ENCODE peak calls at places on chromosomes 1 and 21, in eight cellular contexts. One of them, this sample, is unnamed.

GRCh38 chr1:62536865-62537264 is 60.5 kb upstream of the ANGPTL3 start:
- DNase-seq in sigmoid colon: no peak
- DNase-seq in stomach: no peak
- DNase-seq in GM23338: peak; percentile 43
- DNase-seq in GM12878: no peak
- DNase-seq in suprapubic skin: no peak
- DNase-seq in K562: no peak
- DNase-seq in spleen: no peak
- DNase-seq in this sample: no peak

GRCh38 chr1:112114540-112114939 is 125.1 kb upstream of the KCND3 start:
- DNase-seq in K562: peak; percentile 9
- DNase-seq in GM12878: no peak
- DNase-seq in spleen: no peak
- DNase-seq in sigmoid colon: no peak
- DNase-seq in stomach: no peak
- DNase-seq in suprapubic skin: no peak
- DNase-seq in GM23338: peak; percentile 13
- DNase-seq in this sample: no peak

GRCh38 chr1:178599745-178600144 is 86.8 kb downstream of the TEX35 start:
- DNase-seq in GM23338: no peak
- DNase-seq in sigmoid colon: no peak
- DNase-seq in stomach: no peak
- DNase-seq in GM12878: no peak
- DNase-seq in suprapubic skin: no peak
- DNase-seq in spleen: no peak
- DNase-seq in K562: no peak
- DNase-seq in this sample: no peak

GRCh38 chr1:205610781-205611473 is 20.9 kb downstream of the ELK4 start:
- DNase-seq in spleen: no peak
- DNase-seq in GM23338: no peak
- DNase-seq in GM12878: no peak
- DNase-seq in suprapubic skin: no peak
- DNase-seq in K562: no peak
- DNase-seq in sigmoid colon: no peak
- DNase-seq in stomach: no peak
- DNase-seq in this sample: no peak

GRCh38 chr1:28130901-28131300 is 42.5 kb upstream of the EYA3 start:
- DNase-seq in suprapubic skin: no peak
- DNase-seq in sigmoid colon: no peak
- DNase-seq in K562: no peak
- DNase-seq in spleen: no peak
- DNase-seq in GM23338: no peak
- DNase-seq in GM12878: no peak
- DNase-seq in stomach: no peak
- DNase-seq in this sample: no peak

GRCh38 chr1:112704908-112705627 is 1.9 kb downstream of the RHOC start:
- DNase-seq in suprapubic skin: peak; percentile 91
- DNase-seq in stomach: peak; percentile 75
- DNase-seq in spleen: peak; percentile 89
- DNase-seq in GM12878: peak; percentile 83
- DNase-seq in sigmoid colon: peak; percentile 97
- DNase-seq in GM23338: peak; percentile 99
- DNase-seq in K562: peak; percentile 99
- DNase-seq in this sample: peak; percentile 95

GRCh38 chr1:208167229-208167869 is 76.8 kb downstream of the PLXNA2 start:
- DNase-seq in suprapubic skin: no peak
- DNase-seq in spleen: no peak
- DNase-seq in K562: no peak
- DNase-seq in GM12878: no peak
- DNase-seq in sigmoid colon: no peak
- DNase-seq in GM23338: no peak
- DNase-seq in stomach: no peak
- DNase-seq in this sample: no peak

GRCh38 chr1:209871430-209871829 is 43.7 kb downstream of the UTP25 start:
- DNase-seq in suprapubic skin: no peak
- DNase-seq in sigmoid colon: no peak
- DNase-seq in GM12878: no peak
- DNase-seq in spleen: no peak
- DNase-seq in K562: no peak
- DNase-seq in stomach: no peak
- DNase-seq in GM23338: no peak
- DNase-seq in this sample: no peak

GRCh38 chr1:56284933-56285332 is 294.4 kb downstream of the PLPP3 start:
- DNase-seq in suprapubic skin: no peak
- DNase-seq in sigmoid colon: peak; percentile 68
- DNase-seq in GM12878: no peak
- DNase-seq in stomach: no peak
- DNase-seq in GM23338: peak; percentile 17
- DNase-seq in spleen: no peak
- DNase-seq in K562: no peak
- DNase-seq in this sample: no peak

GRCh38 chr21:17466166-17466565 is 46.7 kb upstream of the CXADR start:
- DNase-seq in K562: peak; percentile 6
- DNase-seq in GM12878: no peak
- DNase-seq in GM23338: no peak
- DNase-seq in stomach: peak; percentile 41
- DNase-seq in sigmoid colon: no peak
- DNase-seq in suprapubic skin: no peak
- DNase-seq in spleen: no peak
- DNase-seq in this sample: no peak

GRCh38 chr21:33067045-33067444 is 2.9 kb upstream of the OLIG1 start:
- DNase-seq in spleen: no peak
- DNase-seq in stomach: no peak
- DNase-seq in GM23338: no peak
- DNase-seq in sigmoid colon: no peak
- DNase-seq in GM12878: no peak
- DNase-seq in suprapubic skin: no peak
- DNase-seq in K562: no peak
- DNase-seq in this sample: no peak

GRCh38 chr1:175314300-175314699 is 121.7 kb upstream of the KIAA0040 start:
- DNase-seq in sigmoid colon: no peak
- DNase-seq in stomach: no peak
- DNase-seq in K562: no peak
- DNase-seq in GM12878: no peak
- DNase-seq in suprapubic skin: no peak
- DNase-seq in spleen: no peak
- DNase-seq in GM23338: no peak
- DNase-seq in this sample: peak; percentile 9

GRCh38 chr21:45304161-45304830 is 16.6 kb upstream of the POFUT2 start:
- DNase-seq in stomach: no peak
- DNase-seq in suprapubic skin: no peak
- DNase-seq in K562: no peak
- DNase-seq in sigmoid colon: no peak
- DNase-seq in GM12878: no peak
- DNase-seq in spleen: peak; percentile 58
- DNase-seq in GM23338: no peak
- DNase-seq in this sample: no peak

GRCh38 chr1:54627181-54627580 is 3.9 kb upstream of the FAM151A start:
- DNase-seq in K562: no peak
- DNase-seq in GM12878: no peak
- DNase-seq in sigmoid colon: no peak
- DNase-seq in suprapubic skin: no peak
- DNase-seq in GM23338: no peak
- DNase-seq in spleen: no peak
- DNase-seq in stomach: no peak
- DNase-seq in this sample: no peak

GRCh38 chr1:163231385-163231784 is 28.7 kb upstream of the RGS5 start:
- DNase-seq in GM23338: no peak
- DNase-seq in K562: no peak
- DNase-seq in GM12878: no peak
- DNase-seq in suprapubic skin: no peak
- DNase-seq in sigmoid colon: no peak
- DNase-seq in spleen: no peak
- DNase-seq in stomach: no peak
- DNase-seq in this sample: no peak

GRCh38 chr1:115193026-115193425 is 103.7 kb upstream of the TSPAN2 start:
- DNase-seq in GM12878: no peak
- DNase-seq in suprapubic skin: no peak
- DNase-seq in spleen: no peak
- DNase-seq in GM23338: no peak
- DNase-seq in stomach: no peak
- DNase-seq in K562: no peak
- DNase-seq in sigmoid colon: no peak
- DNase-seq in this sample: no peak

GRCh38 chr1:31931241-31932225 is 6.6 kb downstream of the PTP4A2 start:
- DNase-seq in spleen: no peak
- DNase-seq in suprapubic skin: no peak
- DNase-seq in sigmoid colon: no peak
- DNase-seq in K562: peak; percentile 61
- DNase-seq in stomach: no peak
- DNase-seq in GM12878: no peak
- DNase-seq in GM23338: peak; percentile 37
- DNase-seq in this sample: no peak

GRCh38 chr1:198125995-198126758 is 30.6 kb upstream of the NEK7 start:
- DNase-seq in stomach: no peak
- DNase-seq in suprapubic skin: no peak
- DNase-seq in GM12878: no peak
- DNase-seq in sigmoid colon: no peak
- DNase-seq in GM23338: no peak
- DNase-seq in K562: no peak
- DNase-seq in spleen: no peak
- DNase-seq in this sample: no peak

GRCh38 chr1:76314730-76315129 is 240.2 kb downstream of the ST6GALNAC3 start:
- DNase-seq in spleen: no peak
- DNase-seq in suprapubic skin: no peak
- DNase-seq in sigmoid colon: no peak
- DNase-seq in K562: no peak
- DNase-seq in GM23338: no peak
- DNase-seq in stomach: no peak
- DNase-seq in GM12878: no peak
- DNase-seq in this sample: no peak

GRCh38 chr1:58941471-58942289 is 157.8 kb upstream of the JUN start:
- DNase-seq in K562: no peak
- DNase-seq in spleen: peak; percentile 76
- DNase-seq in sigmoid colon: no peak
- DNase-seq in GM12878: no peak
- DNase-seq in suprapubic skin: no peak
- DNase-seq in GM23338: no peak
- DNase-seq in stomach: peak; percentile 40
- DNase-seq in this sample: no peak
- TF ChIP-seq CTCF in K562: no peak
- TF ChIP-seq CTCF in spleen: no peak
- TF ChIP-seq CTCF in sigmoid colon: no peak
- TF ChIP-seq CTCF in GM12878: no peak
- TF ChIP-seq CTCF in suprapubic skin: no peak
- TF ChIP-seq CTCF in GM23338: no peak
- TF ChIP-seq CTCF in stomach: no peak
- TF ChIP-seq CTCF in this sample: no peak

DNA sequence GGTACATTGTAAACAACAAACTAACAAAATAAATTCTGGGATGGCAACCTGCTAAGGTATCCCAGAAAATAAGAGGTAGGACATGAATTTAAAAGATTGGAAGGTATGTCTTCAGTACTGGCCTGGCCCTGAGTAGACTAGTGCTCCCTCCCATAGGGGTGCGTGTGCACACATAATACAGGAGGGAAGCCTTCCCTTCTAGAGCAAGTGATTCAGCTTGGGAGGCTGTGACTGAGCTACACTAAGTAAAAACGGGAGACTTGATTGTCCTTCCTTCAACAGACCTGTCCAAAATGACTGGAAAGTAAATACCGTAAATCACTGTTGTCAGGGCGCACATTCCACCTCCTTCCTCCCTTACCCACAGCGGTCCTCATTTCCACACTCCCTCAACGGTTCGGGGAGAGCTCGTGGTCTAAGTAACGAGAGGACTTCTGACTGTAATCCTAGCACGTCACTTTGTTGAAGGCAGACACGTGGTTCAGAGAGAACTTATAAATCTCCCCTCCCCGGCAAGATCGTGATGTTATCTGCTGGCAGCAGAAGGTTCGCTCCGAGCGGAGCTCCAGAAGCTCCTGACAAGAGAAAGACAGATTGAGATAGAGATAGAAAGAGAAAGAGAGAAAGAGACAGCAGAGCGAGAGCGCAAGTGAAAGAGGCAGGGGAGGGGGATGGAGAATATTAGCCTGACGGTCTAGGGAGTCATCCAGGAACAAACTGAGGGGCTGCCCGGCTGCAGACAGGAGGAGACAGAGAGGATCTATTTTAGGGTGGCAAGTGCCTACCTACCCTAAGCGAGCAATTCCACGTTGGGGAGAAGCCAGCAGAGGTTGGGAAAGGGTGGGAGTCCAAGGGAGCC is at the start of gene TGFB2:
- DNase-seq in spleen: no peak
- DNase-seq in sigmoid colon: peak; percentile 87
- DNase-seq in K562: peak; percentile 75
- DNase-seq in GM12878: no peak
- DNase-seq in stomach: no peak
- DNase-seq in suprapubic skin: no peak
- DNase-seq in GM23338: peak; percentile 69
- DNase-seq in this sample: peak; percentile 55
- TF ChIP-seq POLR2AphosphoS5 in spleen: no peak
- TF ChIP-seq POLR2AphosphoS5 in sigmoid colon: peak; percentile 94
- TF ChIP-seq POLR2AphosphoS5 in K562: peak; percentile 29
- TF ChIP-seq POLR2AphosphoS5 in GM12878: no peak
- TF ChIP-seq POLR2AphosphoS5 in stomach: peak; percentile 85
- TF ChIP-seq POLR2AphosphoS5 in suprapubic skin: peak; percentile 15
- TF ChIP-seq POLR2AphosphoS5 in GM23338: no peak
- TF ChIP-seq POLR2AphosphoS5 in this sample: peak; percentile 81

GRCh38 chr1:107689157-107689556 is 275.8 kb downstream of the VAV3 start:
- DNase-seq in GM23338: peak; percentile 38
- DNase-seq in GM12878: no peak
- DNase-seq in spleen: no peak
- DNase-seq in suprapubic skin: no peak
- DNase-seq in K562: no peak
- DNase-seq in stomach: peak; percentile 43
- DNase-seq in sigmoid colon: peak; percentile 78
- DNase-seq in this sample: peak; percentile 83
- H3K4me1 ChIP-seq in GM23338: peaks cover 18% of the 10 kb centered on the region
- H3K4me1 ChIP-seq in GM12878: no peaks in the 10 kb centered on the region
- H3K4me1 ChIP-seq in spleen: no peaks in the 10 kb centered on the region
- H3K4me1 ChIP-seq in suprapubic skin: peaks cover 33% of the 10 kb centered on the region
- H3K4me1 ChIP-seq in K562: no peaks in the 10 kb centered on the region
- H3K4me1 ChIP-seq in stomach: no peaks in the 10 kb centered on the region
- H3K4me1 ChIP-seq in sigmoid colon: peaks cover 42% of the 10 kb centered on the region
- H3K4me1 ChIP-seq in this sample: no peaks in the 10 kb centered on the region

GRCh38 chr1:36608272-36608671 is 125.6 kb upstream of the CSF3R start:
- DNase-seq in stomach: no peak
- DNase-seq in GM12878: no peak
- DNase-seq in sigmoid colon: no peak
- DNase-seq in spleen: no peak
- DNase-seq in suprapubic skin: no peak
- DNase-seq in GM23338: no peak
- DNase-seq in K562: no peak
- DNase-seq in this sample: no peak
- TF ChIP-seq CTCF in stomach: no peak
- TF ChIP-seq CTCF in GM12878: no peak
- TF ChIP-seq CTCF in sigmoid colon: no peak
- TF ChIP-seq CTCF in spleen: no peak
- TF ChIP-seq CTCF in suprapubic skin: no peak
- TF ChIP-seq CTCF in GM23338: no peak
- TF ChIP-seq CTCF in K562: no peak
- TF ChIP-seq CTCF in this sample: no peak

GRCh38 chr1:79539001-79539400 is 532.5 kb upstream of the ADGRL4 start:
- DNase-seq in GM23338: no peak
- DNase-seq in stomach: no peak
- DNase-seq in spleen: no peak
- DNase-seq in sigmoid colon: no peak
- DNase-seq in suprapubic skin: no peak
- DNase-seq in GM12878: no peak
- DNase-seq in K562: no peak
- DNase-seq in this sample: no peak
- TF ChIP-seq POLR2AphosphoS5 in GM23338: no peak
- TF ChIP-seq POLR2AphosphoS5 in stomach: no peak
- TF ChIP-seq POLR2AphosphoS5 in spleen: no peak
- TF ChIP-seq POLR2AphosphoS5 in sigmoid colon: no peak
- TF ChIP-seq POLR2AphosphoS5 in suprapubic skin: no peak
- TF ChIP-seq POLR2AphosphoS5 in GM12878: no peak
- TF ChIP-seq POLR2AphosphoS5 in K562: no peak
- TF ChIP-seq POLR2AphosphoS5 in this sample: no peak

This sample was measured in prostate gland.